ENCODE peak calls at places on chromosomes 1 and 21, in six cellular contexts. H is PC-3, G is neural progenitor cell, I is mammary epithelial cell, U is endothelial cell of umbilical vein, T is astrocyte. C is an unnamed sample. For H4K20me1, the result is how much of the 10 kb centered on the place peaks cover.

GRCh38 chr1:55896210-55896609 is 681.0 kb upstream of the USP24 start:
- DNase-seq in T (no peak), G (no peak), U (no peak), I (no peak), H (no peak), C (no peak)

GRCh38 chr21:27269646-27270045 is 302.8 kb upstream of the ADAMTS5 start:
- DNase-seq in T (peak), G (no peak), H (peak), U (peak), I (peak), C (no peak)

GRCh38 chr1:101314244-101314643 is 77.4 kb downstream of the S1PR1 start:
- DNase-seq in U (no peak), I (peak), T (peak), H (peak), G (no peak), C (no peak)

GRCh38 chr1:111716371-111716770 is 22.8 kb downstream of the INKA2 start:
- DNase-seq in I (no peak), G (no peak), T (no peak), H (no peak), U (no peak), C (no peak)

GRCh38 chr1:181206513-181206912 is 118.0 kb downstream of the IER5 start:
- DNase-seq in H (no peak), I (no peak), T (no peak), U (no peak), G (no peak), C (no peak)

GRCh38 chr1:150514913-150515327 is 632 bp upstream of the FALEC start:
- DNase-seq in G (no peak), H (no peak), I (no peak), U (no peak), T (no peak), C (no peak)

GRCh38 chr1:17802945-17803344 is 47.8 kb downstream of the ACTL8 start:
- DNase-seq in H (no peak), G (no peak), I (no peak), T (no peak), U (no peak), C (no peak)

GRCh38 chr21:33268736-33269441 is 2.7 kb downstream of the IL10RB start:
- DNase-seq in U (no peak), H (peak), I (peak), T (no peak), G (no peak), C (peak)

GRCh38 chr1:151948506-151948905 is 39.2 kb upstream of the THEM4 start:
- DNase-seq in T (no peak), U (no peak), H (no peak), G (no peak), I (no peak), C (no peak)

GRCh38 chr1:32101233-32101681 is 6.6 kb upstream of the KPNA6 start:
- DNase-seq in H (peak), I (no peak), T (peak), G (no peak), U (no peak), C (no peak)

GRCh38 chr1:35179864-35180263 is 13.1 kb downstream of the SFPQ start:
- DNase-seq in U (no peak), I (no peak), G (no peak), T (no peak), H (no peak), C (no peak)

GRCh38 chr1:174157157-174157806 is 2.0 kb upstream of the RABGAP1L start:
- DNase-seq in G (no peak), H (peak), T (no peak), I (peak), U (no peak), C (no peak)

GRCh38 chr1:13889495-13889894 is 189.5 kb downstream of the PRDM2 start:
- DNase-seq in T (no peak), H (no peak), I (no peak), U (no peak), G (no peak), C (no peak)

GRCh38 chr1:110523011-110523410 is 4.0 kb upstream of the KCNA10 start:
- DNase-seq in U (no peak), H (no peak), I (no peak), G (no peak), T (no peak), C (no peak)

GRCh38 chr1:1068374-1069060 is 5.6 kb downstream of the RNF223 start:
- DNase-seq in T (no peak), H (peak), G (peak), U (no peak), I (peak), C (peak)

GRCh38 chr1:87146538-87146937 is 182.1 kb upstream of the LMO4 start:
- DNase-seq in I (no peak), H (no peak), G (no peak), T (no peak), U (no peak), C (no peak)

GRCh38 chr21:26043891-26044290 is 126.7 kb downstream of the APP start:
- DNase-seq in U (no peak), I (no peak), G (no peak), T (no peak), H (no peak), C (no peak)

GRCh38 chr1:37765937-37766664 is 1.2 kb upstream of the EPHA10 start:
- DNase-seq in H (peak), T (no peak), I (no peak), U (no peak), G (peak), C (no peak)
- H2AFZ ChIP-seq in H (peak), T (no peak), I (no peak), U (no peak), G (no peak), C (no peak)

GRCh38 chr1:6091823-6092109 is 46.1 kb downstream of the KCNAB2 start:
- DNase-seq in T (no peak), U (no peak), H (no peak), I (no peak), G (no peak), C (no peak)
- H4K20me1 ChIP-seq in T (under half), U (under half), H (under half), I (under half), G (under half), C (under half)

GRCh38 chr1:84225636-84226035 is 75.9 kb upstream of the SAMD13 start:
- DNase-seq in U (no peak), T (no peak), H (no peak), G (no peak), I (no peak), C (no peak)

GRCh38 chr1:84223751-84224432 is 77.6 kb upstream of the SAMD13 start:
- DNase-seq in G (no peak), I (no peak), T (no peak), U (no peak), H (no peak), C (no peak)

GRCh38 chr1:84224905-84225304 is 76.6 kb upstream of the SAMD13 start:
- DNase-seq in H (no peak), T (no peak), I (no peak), G (no peak), U (no peak), C (no peak)
- TF ChIP-seq CTCF in H (no peak), T (no peak), I (no peak), G (no peak), U (no peak), C (no peak)

GRCh38 chr1:197140123-197140522 is 6.3 kb downstream of the ASPM start:
- DNase-seq in H (no peak), G (no peak), U (peak), I (no peak), T (peak), C (no peak)
- H2AFZ ChIP-seq in H (no peak), G (no peak), U (no peak), I (no peak), T (no peak), C (no peak)

GRCh38 chr21:45125347-45125746 is 51.0 kb downstream of the ADARB1 start:
- DNase-seq in I (no peak), H (no peak), U (no peak), T (no peak), G (no peak), C (no peak)
- H4K20me1 ChIP-seq in I (under half), H (under half), U (under half), T (under half), G (under half), C (under half)

DNA sequence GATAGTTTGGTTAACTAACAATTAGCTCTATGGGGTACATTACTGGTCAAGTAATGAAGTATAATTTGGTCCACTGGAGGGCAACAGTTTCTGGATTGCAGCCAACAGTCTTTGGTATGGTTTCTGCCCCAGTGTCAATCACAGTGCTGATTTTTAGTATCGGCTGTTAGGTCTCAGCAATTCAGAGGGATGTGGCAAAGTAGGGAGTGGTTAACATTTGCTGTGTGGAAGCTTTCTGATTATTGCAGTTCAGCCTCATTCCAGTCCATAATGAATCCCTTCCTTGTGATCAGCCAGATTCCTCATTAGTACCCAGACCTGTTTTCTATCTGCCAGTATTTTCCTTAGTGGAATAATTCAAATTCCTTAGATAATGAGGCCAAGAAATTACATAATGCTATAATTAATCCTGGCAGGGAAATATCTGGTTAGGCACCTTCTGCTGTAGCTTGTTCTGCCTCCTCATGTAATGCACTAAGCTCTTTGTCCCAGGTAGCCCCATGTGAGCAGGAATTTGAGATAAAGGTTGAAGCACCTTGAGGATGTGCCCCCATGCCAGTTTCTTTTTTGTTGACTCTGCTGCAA is 14.0 kb downstream of the F3 start:
- DNase-seq in U (peak), I (peak), H (peak), G (peak), T (peak), C (peak)
- TF ChIP-seq CTCF in U (no peak), I (peak), H (peak), G (peak), T (no peak), C (peak)

DNA sequence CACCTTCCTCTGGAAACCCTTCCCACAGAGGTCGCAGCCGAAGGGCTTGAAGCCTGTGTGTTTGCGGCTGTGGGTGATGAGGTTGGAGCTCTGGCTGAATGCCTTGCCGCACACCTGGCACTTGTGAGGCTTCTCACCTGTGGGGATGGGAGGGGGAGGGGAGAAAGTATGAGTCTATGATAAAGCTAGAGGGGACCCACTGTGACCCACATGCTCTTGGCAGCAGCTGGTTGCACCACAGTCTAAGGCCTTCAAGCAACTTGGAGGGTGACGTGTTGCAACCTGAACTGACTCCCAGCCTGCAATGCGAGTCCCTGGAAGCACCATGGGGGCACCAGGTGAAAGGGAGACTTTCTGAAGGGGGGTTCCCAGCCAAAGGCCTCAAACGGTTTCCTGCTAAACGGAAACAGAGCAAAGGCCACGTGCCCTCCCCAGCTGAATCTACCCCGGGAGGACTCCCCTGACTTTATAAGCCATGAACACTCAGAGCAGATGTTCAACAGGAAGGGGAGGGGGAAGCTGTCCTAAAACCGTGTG is 10.6 kb downstream of the GFI1 start:
- DNase-seq in G (no peak), H (no peak), I (no peak), U (no peak), T (no peak), C (no peak)
- H2AFZ ChIP-seq in G (no peak), H (no peak), I (no peak), U (no peak), T (no peak), C (no peak)

DNA sequence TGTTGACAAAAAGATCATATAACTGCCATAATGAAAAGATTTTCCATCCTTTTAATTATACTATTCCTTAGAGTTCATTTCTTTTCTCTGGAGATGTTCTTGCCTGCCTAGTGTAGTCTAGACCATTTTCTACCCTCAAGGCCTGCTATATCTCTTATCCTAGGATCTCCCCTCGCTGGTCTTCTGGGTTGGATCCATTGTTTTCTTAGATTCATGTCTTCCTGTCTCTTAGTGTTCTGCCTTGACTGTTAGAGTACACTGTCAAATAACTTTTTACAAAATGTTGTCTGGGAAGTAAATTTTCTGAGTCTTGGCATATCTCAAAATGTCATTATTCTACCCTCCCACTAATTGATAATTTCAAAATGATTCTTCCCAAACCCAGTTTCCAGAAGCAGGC is 66.6 kb downstream of the TRAF5 start:
- DNase-seq in U (no peak), T (no peak), I (no peak), H (no peak), G (no peak), C (no peak)
- H4K20me1 ChIP-seq in U (under half), T (under half), I (under half), H (under half), G (under half), C (under half)